ENCODE peak calls at places on chromosomes 1 and 21, in five cellular contexts. Z is ascending aorta, S is Peyer's patch, R is fibroblast of lung, I is ovary. T is an unnamed sample. For H3K4me1, the result is how much of the 10 kb centered on the place peaks cover.

GRCh38 chr1:179269071-179269470 is 24.5 kb upstream of the SOAT1 start:
- DNase-seq in Z (no peak), S (no peak), R (no peak), I (no peak), T (no peak)

GRCh38 chr21:26715878-26716506 is 129.2 kb downstream of the ADAMTS1 start:
- DNase-seq in Z (no peak), S (no peak), R (peak), I (peak), T (no peak)

GRCh38 chr1:160519542-160520435 is 3.3 kb downstream of the SLAMF6 start:
- DNase-seq in Z (no peak), S (peak), R (no peak), I (no peak), T (no peak)

GRCh38 chr1:175839678-175840669 is 96.6 kb upstream of the TNR start:
- DNase-seq in Z (no peak), S (no peak), R (no peak), I (no peak), T (no peak)

GRCh38 chr21:44455524-44456206 is 355 bp downstream of the LRRC3 start:
- DNase-seq in Z (no peak), S (peak), R (peak), I (no peak), T (no peak)

GRCh38 chr1:147434926-147435325 is 106.4 kb upstream of the BCL9 start:
- DNase-seq in Z (no peak), S (no peak), R (no peak), I (no peak), T (no peak)

GRCh38 chr21:43345746-43346409 is 81.1 kb downstream of the SIK1 start:
- DNase-seq in Z (peak), S (no peak), R (peak), I (no peak), T (no peak)

GRCh38 chr1:63004868-63005267 is 220.9 kb downstream of the ATG4C start:
- DNase-seq in Z (no peak), S (no peak), R (peak), I (no peak), T (no peak)

GRCh38 chr1:171877711-171878110 is 36.4 kb downstream of the DNM3 start:
- DNase-seq in Z (no peak), S (no peak), R (peak), I (no peak), T (no peak)

GRCh38 chr1:27418326-27418761 is 25.9 kb downstream of the GPR3 start:
- DNase-seq in Z (peak), S (peak), R (peak), I (peak), T (no peak)

GRCh38 chr1:27005166-27005530 is 7.5 kb downstream of the TENT5B start:
- DNase-seq in Z (no peak), S (no peak), R (no peak), I (no peak), T (no peak)

GRCh38 chr1:43831866-43832654 is 101.5 kb upstream of the ARTN start:
- DNase-seq in Z (no peak), S (no peak), R (no peak), I (no peak), T (no peak)

GRCh38 chr21:45963225-45963555 is 18.4 kb upstream of the COL6A1 start:
- DNase-seq in Z (no peak), S (no peak), R (peak), I (no peak), T (no peak)

GRCh38 chr1:104932949-104933679 is 1183.4 kb downstream of the AMY1C start:
- DNase-seq in Z (no peak), S (no peak), R (no peak), I (no peak), T (no peak)

GRCh38 chr1:145885738-145886287 is at the start of gene ANKRD35:
- DNase-seq in Z (peak), S (peak), R (peak), I (peak), T (peak)
- H3K27ac ChIP-seq in Z (peak), S (peak), R (no peak), I (no peak), T (peak)

GRCh38 chr1:31580891-31581603 is 4.7 kb downstream of the TINAGL1 start:
- DNase-seq in Z (no peak), S (no peak), R (no peak), I (no peak), T (no peak)
- H3K4me1 ChIP-seq in Z (under half), S (under half), R (under half), I (under half), T (under half)

GRCh38 chr1:34549199-34549598 is 205.6 kb upstream of the GJB5 start:
- DNase-seq in Z (no peak), S (no peak), R (no peak), I (no peak), T (no peak)
- TF ChIP-seq CTCF in Z (no peak), S (peak), R (no peak), I (no peak), T (no peak)

DNA sequence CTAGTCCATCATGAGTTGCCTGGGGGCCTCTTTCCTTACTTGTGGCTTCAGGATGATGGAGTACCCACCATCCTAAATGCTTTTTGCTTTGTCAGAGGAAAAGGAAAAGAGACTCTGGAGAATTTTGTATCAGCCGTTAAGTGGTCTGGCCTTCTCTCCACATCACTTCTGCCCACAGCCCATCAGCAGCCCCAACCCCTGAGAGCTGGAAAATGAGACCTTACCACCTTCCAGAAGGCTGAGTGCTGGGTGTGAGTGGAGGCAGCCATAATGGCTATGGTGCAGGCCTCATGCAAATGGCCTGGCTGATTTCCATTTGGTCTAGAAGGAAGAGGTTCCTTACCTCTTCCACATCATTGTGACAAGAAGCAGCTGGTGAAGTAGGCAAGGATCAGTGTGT is 111.2 kb downstream of the CNIH3 start:
- DNase-seq in Z (no peak), S (no peak), R (peak), I (no peak), T (no peak)
- H3K27ac ChIP-seq in Z (no peak), S (no peak), R (peak), I (no peak), T (no peak)

DNA sequence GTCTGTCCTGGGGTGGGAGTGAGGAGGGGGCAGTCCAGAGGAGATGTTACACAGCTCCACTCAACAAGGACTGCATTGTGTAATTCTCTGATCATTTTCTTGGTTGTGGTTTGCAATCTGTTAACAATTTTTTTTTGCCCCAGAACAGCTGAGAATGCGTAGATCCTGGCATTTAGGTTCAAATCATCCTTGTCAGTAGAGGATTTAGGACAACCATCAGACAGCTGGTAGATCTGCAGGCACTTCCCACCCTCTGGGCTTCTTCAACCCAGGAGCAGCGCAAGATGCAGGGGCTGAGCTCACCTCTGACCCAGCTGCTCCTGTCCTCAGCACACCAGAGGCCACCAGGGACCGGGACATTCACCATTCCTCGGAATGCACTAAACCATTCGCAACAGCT is 13.5 kb downstream of the BCAR3 start:
- DNase-seq in Z (no peak), S (no peak), R (no peak), I (no peak), T (no peak)
- H3K4me1 ChIP-seq in Z (under half), S (under half), R (half or more), I (under half), T (under half)

GRCh38 chr1:159090566-159091546 is 14.3 kb upstream of the AIM2 start:
- DNase-seq in Z (no peak), S (no peak), R (peak), I (no peak), T (no peak)

GRCh38 chr1:159088050-159088449 is 11.5 kb upstream of the AIM2 start:
- DNase-seq in Z (no peak), S (no peak), R (peak), I (no peak), T (no peak)

GRCh38 chr1:159091547-159092397 is 15.2 kb upstream of the AIM2 start:
- DNase-seq in Z (no peak), S (no peak), R (peak), I (no peak), T (no peak)

GRCh38 chr1:159088566-159089183 is 12.1 kb upstream of the AIM2 start:
- DNase-seq in Z (no peak), S (no peak), R (no peak), I (no peak), T (no peak)

GRCh38 chr1:159089184-159089791 is 12.7 kb upstream of the AIM2 start:
- DNase-seq in Z (no peak), S (no peak), R (no peak), I (no peak), T (no peak)
- TF ChIP-seq CTCF in Z (peak), S (peak), R (peak), I (no peak), T (peak)

GRCh38 chr1:37478890-37479254 is 4.5 kb downstream of the ZC3H12A start:
- DNase-seq in Z (no peak), S (peak), R (peak), I (no peak), T (no peak)
- H3K27ac ChIP-seq in Z (peak), S (peak), R (peak), I (peak), T (peak)

DNA sequence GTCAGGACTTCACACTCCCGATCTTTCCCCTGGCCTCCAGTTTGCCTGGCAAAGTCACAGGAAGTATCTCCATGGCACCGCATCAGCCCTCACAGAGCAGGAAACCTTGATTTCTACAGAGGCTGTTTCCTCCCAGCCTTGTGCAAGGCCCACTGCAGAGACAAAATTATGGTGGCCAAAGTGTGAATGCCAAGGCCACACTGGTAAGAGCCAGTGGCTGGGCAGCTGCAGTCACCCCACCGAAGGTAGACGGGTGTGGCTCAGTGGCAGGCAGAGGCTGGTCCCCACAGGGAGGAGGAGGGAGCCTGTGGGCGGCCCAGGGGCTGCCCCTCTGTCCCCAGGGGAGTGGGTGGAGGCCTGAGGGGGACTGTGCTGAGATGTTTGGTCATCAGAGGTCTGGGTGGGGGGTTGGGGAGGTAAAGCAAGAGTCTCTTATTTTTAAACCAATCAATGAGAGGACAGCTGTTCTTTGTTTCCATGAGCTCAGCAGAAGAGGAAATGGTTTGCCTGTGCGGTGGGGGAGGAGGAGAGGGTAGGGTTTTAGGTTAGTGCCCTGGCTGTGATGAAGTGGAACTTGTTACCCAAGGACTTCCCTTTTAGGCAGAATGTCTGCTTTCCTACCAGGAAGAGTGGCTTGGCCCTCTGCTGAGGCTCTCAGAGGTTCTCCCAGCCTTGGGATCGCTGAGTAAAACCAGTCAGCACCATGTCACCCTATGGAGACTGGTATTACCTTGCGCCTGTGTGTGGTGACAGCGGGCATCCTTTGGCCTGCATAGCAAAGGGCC is 18.0 kb upstream of the BTG2 start:
- DNase-seq in Z (peak), S (peak), R (no peak), I (no peak), T (no peak)
- H3K4me1 ChIP-seq in Z (under half), S (half or more), R (under half), I (under half), T (under half)

DNA sequence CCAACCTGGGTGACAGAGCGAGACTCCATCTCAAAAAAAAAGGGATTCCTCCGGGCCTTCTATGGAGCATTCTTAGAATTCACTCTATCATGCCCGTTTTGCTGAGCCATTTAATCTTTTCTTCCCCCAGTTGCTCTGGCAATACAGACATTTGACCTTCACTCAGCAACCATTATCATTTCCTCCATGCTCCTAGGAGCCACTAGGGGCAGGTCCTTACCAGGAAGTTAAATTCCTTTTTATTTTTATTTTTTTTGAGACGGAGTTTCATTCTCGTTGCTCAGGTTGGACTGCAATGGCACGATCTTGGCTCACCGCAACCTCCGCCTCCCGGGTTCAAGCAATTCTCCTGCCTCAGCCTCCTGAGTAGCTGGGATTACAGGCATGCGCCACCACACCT is 9.7 kb upstream of the CGN start:
- DNase-seq in Z (no peak), S (no peak), R (no peak), I (no peak), T (no peak)
- TF ChIP-seq CTCF in Z (no peak), S (peak), R (peak), I (no peak), T (no peak)

GRCh38 chr1:221166559-221167318 is 287.5 kb downstream of the HLX start:
- DNase-seq in Z (no peak), S (peak), R (no peak), I (no peak), T (no peak)

GRCh38 chr1:221162939-221163338 is 283.7 kb downstream of the HLX start:
- DNase-seq in Z (no peak), S (no peak), R (no peak), I (no peak), T (no peak)

GRCh38 chr1:221164029-221164428 is 284.8 kb downstream of the HLX start:
- DNase-seq in Z (no peak), S (no peak), R (peak), I (no peak), T (no peak)

GRCh38 chr1:221165331-221166161 is 286.3 kb downstream of the HLX start:
- DNase-seq in Z (no peak), S (no peak), R (peak), I (no peak), T (no peak)

GRCh38 chr1:221166162-221166500 is 286.9 kb downstream of the HLX start:
- DNase-seq in Z (no peak), S (no peak), R (no peak), I (no peak), T (no peak)
- H3K27ac ChIP-seq in Z (no peak), S (no peak), R (no peak), I (no peak), T (no peak)